ENCODE peak calls at places on chromosomes 2 and 18, in six cellular contexts. One of them, this sample, is unnamed.

GRCh38 chr2:34731274-34731673 is 1132.2 kb upstream of the FAM98A start:
- DNase-seq in astrocyte: no peak
- DNase-seq in endothelial cell: no peak
- DNase-seq in GM12864: no peak
- DNase-seq in NAMALWA: no peak
- DNase-seq in A549: no peak
- DNase-seq in this sample: no peak

GRCh38 chr2:216648105-216648504 is 14.9 kb downstream of the IGFBP2 start:
- DNase-seq in astrocyte: peak
- DNase-seq in endothelial cell: no peak
- DNase-seq in GM12864: no peak
- DNase-seq in NAMALWA: no peak
- DNase-seq in A549: no peak
- DNase-seq in this sample: no peak

GRCh38 chr2:62197017-62197586 is 1.2 kb downstream of the B3GNT2 start:
- DNase-seq in astrocyte: no peak
- DNase-seq in endothelial cell: peak
- DNase-seq in GM12864: no peak
- DNase-seq in NAMALWA: peak
- DNase-seq in A549: no peak
- DNase-seq in this sample: peak

GRCh38 chr18:62399781-62400308 is 74.7 kb downstream of the TNFRSF11A start:
- DNase-seq in astrocyte: no peak
- DNase-seq in endothelial cell: peak
- DNase-seq in GM12864: no peak
- DNase-seq in NAMALWA: peak
- DNase-seq in A549: peak
- DNase-seq in this sample: peak

GRCh38 chr2:152406119-152406835 is 71.3 kb downstream of the FMNL2 start:
- DNase-seq in astrocyte: no peak
- DNase-seq in endothelial cell: no peak
- DNase-seq in GM12864: no peak
- DNase-seq in NAMALWA: no peak
- DNase-seq in A549: no peak
- DNase-seq in this sample: no peak

GRCh38 chr2:9179572-9180201 is 26.9 kb upstream of the ASAP2 start:
- DNase-seq in astrocyte: peak
- DNase-seq in endothelial cell: no peak
- DNase-seq in GM12864: no peak
- DNase-seq in NAMALWA: no peak
- DNase-seq in A549: peak
- DNase-seq in this sample: no peak

GRCh38 chr2:239261796-239262475 is 138.9 kb downstream of the HDAC4 start:
- DNase-seq in astrocyte: no peak
- DNase-seq in endothelial cell: no peak
- DNase-seq in GM12864: no peak
- DNase-seq in NAMALWA: no peak
- DNase-seq in A549: no peak
- DNase-seq in this sample: no peak

GRCh38 chr18:47407736-47408135 is 156.3 kb upstream of the SKOR2 start:
- DNase-seq in astrocyte: no peak
- DNase-seq in endothelial cell: no peak
- DNase-seq in GM12864: no peak
- DNase-seq in NAMALWA: no peak
- DNase-seq in A549: no peak
- DNase-seq in this sample: no peak

GRCh38 chr2:26848336-26849055 is 564 bp downstream of the DPYSL5 start:
- DNase-seq in astrocyte: no peak
- DNase-seq in endothelial cell: peak
- DNase-seq in GM12864: no peak
- DNase-seq in NAMALWA: no peak
- DNase-seq in A549: peak
- DNase-seq in this sample: peak

GRCh38 chr18:79582978-79583377 is 96.6 kb upstream of the CTDP1 start:
- DNase-seq in astrocyte: no peak
- DNase-seq in endothelial cell: no peak
- DNase-seq in GM12864: no peak
- DNase-seq in NAMALWA: no peak
- DNase-seq in A549: no peak
- DNase-seq in this sample: no peak

GRCh38 chr2:151782378-151783132 is 45.7 kb downstream of the ARL5A start:
- DNase-seq in astrocyte: no peak
- DNase-seq in endothelial cell: no peak
- DNase-seq in GM12864: no peak
- DNase-seq in NAMALWA: no peak
- DNase-seq in A549: no peak
- DNase-seq in this sample: no peak

GRCh38 chr2:11656671-11657101 is 13.3 kb downstream of the NTSR2 start:
- DNase-seq in astrocyte: no peak
- DNase-seq in endothelial cell: no peak
- DNase-seq in GM12864: no peak
- DNase-seq in NAMALWA: no peak
- DNase-seq in A549: no peak
- DNase-seq in this sample: peak

GRCh38 chr2:46914578-46915230 is 902 bp downstream of the MCFD2 start:
- DNase-seq in astrocyte: no peak
- DNase-seq in endothelial cell: no peak
- DNase-seq in GM12864: no peak
- DNase-seq in NAMALWA: peak
- DNase-seq in A549: no peak
- DNase-seq in this sample: no peak

GRCh38 chr2:101949304-101949703 is 42.5 kb upstream of the IL1R2 start:
- DNase-seq in astrocyte: no peak
- DNase-seq in endothelial cell: no peak
- DNase-seq in GM12864: no peak
- DNase-seq in NAMALWA: no peak
- DNase-seq in A549: no peak
- DNase-seq in this sample: no peak

GRCh38 chr2:183035954-183036669 is 2.1 kb downstream of the NCKAP1 start:
- DNase-seq in astrocyte: no peak
- DNase-seq in endothelial cell: no peak
- DNase-seq in GM12864: no peak
- DNase-seq in NAMALWA: peak
- DNase-seq in A549: no peak
- DNase-seq in this sample: no peak

GRCh38 chr18:67517224-67517765 is 775 bp upstream of the DSEL start:
- DNase-seq in astrocyte: no peak
- DNase-seq in endothelial cell: no peak
- DNase-seq in GM12864: no peak
- DNase-seq in NAMALWA: no peak
- DNase-seq in A549: no peak
- DNase-seq in this sample: no peak

GRCh38 chr18:33805592-33805991 is 227.6 kb downstream of the ASXL3 start:
- DNase-seq in astrocyte: no peak
- DNase-seq in endothelial cell: no peak
- DNase-seq in GM12864: no peak
- DNase-seq in NAMALWA: no peak
- DNase-seq in A549: no peak
- DNase-seq in this sample: no peak

GRCh38 chr2:25115902-25116301 is 52.5 kb downstream of the POMC start:
- DNase-seq in astrocyte: peak
- DNase-seq in endothelial cell: no peak
- DNase-seq in GM12864: no peak
- DNase-seq in NAMALWA: no peak
- DNase-seq in A549: no peak
- DNase-seq in this sample: no peak

GRCh38 chr2:109335586-109336266 is 206.7 kb downstream of the SH3RF3 start:
- DNase-seq in astrocyte: peak
- DNase-seq in endothelial cell: no peak
- DNase-seq in GM12864: no peak
- DNase-seq in NAMALWA: no peak
- DNase-seq in A549: no peak
- DNase-seq in this sample: no peak

GRCh38 chr2:109421606-109422005 is 192.2 kb downstream of the SEPTIN10 start:
- DNase-seq in astrocyte: no peak
- DNase-seq in endothelial cell: no peak
- DNase-seq in GM12864: no peak
- DNase-seq in NAMALWA: no peak
- DNase-seq in A549: no peak
- DNase-seq in this sample: no peak

GRCh38 chr2:160916300-160916699 is 243.9 kb upstream of the TANK start:
- DNase-seq in astrocyte: no peak
- DNase-seq in endothelial cell: no peak
- DNase-seq in GM12864: no peak
- DNase-seq in NAMALWA: no peak
- DNase-seq in A549: no peak
- DNase-seq in this sample: no peak